ENCODE peak calls at places on chromosomes 5 and 9, in five cellular contexts. One of them, this sample, is unnamed.

GRCh38 chr9:100714372-100715099 is 136.7 kb downstream of the CAVIN4 start:
- DNase-seq in H1: peak
- DNase-seq in neuronal stem cell: peak
- DNase-seq in H9: peak
- DNase-seq in IMR-90: peak
- DNase-seq in this sample: peak

GRCh38 chr9:91771027-91771426 is 179.0 kb downstream of the ROR2 start:
- DNase-seq in H1: no peak
- DNase-seq in neuronal stem cell: no peak
- DNase-seq in IMR-90: peak
- DNase-seq in H9: peak
- DNase-seq in this sample: peak

GRCh38 chr5:160045004-160045403 is 36.1 kb downstream of the TTC1 start:
- DNase-seq in neuronal stem cell: no peak
- DNase-seq in H9: no peak
- DNase-seq in H1: no peak
- DNase-seq in IMR-90: no peak
- DNase-seq in this sample: no peak

GRCh38 chr5:95838001-95838520 is 15.5 kb upstream of the GLRX start:
- DNase-seq in H9: no peak
- DNase-seq in IMR-90: no peak
- DNase-seq in neuronal stem cell: no peak
- DNase-seq in H1: no peak
- DNase-seq in this sample: no peak

GRCh38 chr9:14654932-14655331 is 38.3 kb downstream of the ZDHHC21 start:
- DNase-seq in H9: no peak
- DNase-seq in IMR-90: peak
- DNase-seq in neuronal stem cell: no peak
- DNase-seq in H1: no peak
- DNase-seq in this sample: peak

GRCh38 chr5:138789771-138790242 is 36.6 kb downstream of the CTNNA1 start:
- DNase-seq in IMR-90: peak
- DNase-seq in H1: no peak
- DNase-seq in H9: no peak
- DNase-seq in neuronal stem cell: peak
- DNase-seq in this sample: peak

GRCh38 chr9:128523199-128523925 is 18.8 kb downstream of the GLE1 start:
- DNase-seq in neuronal stem cell: no peak
- DNase-seq in H9: peak
- DNase-seq in IMR-90: peak
- DNase-seq in H1: no peak
- DNase-seq in this sample: peak

GRCh38 chr5:108238461-108238860 is 143.4 kb downstream of the FBXL17 start:
- DNase-seq in neuronal stem cell: no peak
- DNase-seq in H1: no peak
- DNase-seq in IMR-90: no peak
- DNase-seq in H9: no peak
- DNase-seq in this sample: no peak

GRCh38 chr9:124214116-124214515 is 43.6 kb upstream of the NEK6 start:
- DNase-seq in H9: no peak
- DNase-seq in H1: no peak
- DNase-seq in neuronal stem cell: no peak
- DNase-seq in IMR-90: no peak
- DNase-seq in this sample: no peak

GRCh38 chr5:60652206-60652605 is 47.8 kb downstream of the DEPDC1B start:
- DNase-seq in H9: no peak
- DNase-seq in H1: no peak
- DNase-seq in IMR-90: peak
- DNase-seq in neuronal stem cell: no peak
- DNase-seq in this sample: peak

GRCh38 chr5:9790276-9790675 is 160.1 kb upstream of the TAS2R1 start:
- DNase-seq in H1: no peak
- DNase-seq in H9: no peak
- DNase-seq in IMR-90: no peak
- DNase-seq in neuronal stem cell: no peak
- DNase-seq in this sample: no peak

GRCh38 chr9:92607773-92608172 is 62.2 kb downstream of the IPPK start:
- DNase-seq in IMR-90: peak
- DNase-seq in neuronal stem cell: no peak
- DNase-seq in H1: no peak
- DNase-seq in H9: no peak
- DNase-seq in this sample: peak

GRCh38 chr5:40364441-40364840 is 315.3 kb upstream of the PTGER4 start:
- DNase-seq in H1: no peak
- DNase-seq in IMR-90: no peak
- DNase-seq in neuronal stem cell: no peak
- DNase-seq in H9: no peak
- DNase-seq in this sample: no peak

GRCh38 chr5:76249601-76250000 is 153.5 kb upstream of the IQGAP2 start:
- DNase-seq in H1: no peak
- DNase-seq in neuronal stem cell: no peak
- DNase-seq in IMR-90: no peak
- DNase-seq in H9: no peak
- DNase-seq in this sample: no peak

GRCh38 chr9:25964239-25964638 is 286.0 kb upstream of the TUSC1 start:
- DNase-seq in neuronal stem cell: peak
- DNase-seq in H1: peak
- DNase-seq in H9: peak
- DNase-seq in IMR-90: peak
- DNase-seq in this sample: peak

GRCh38 chr9:75265525-75265972 is 177.2 kb downstream of the OSTF1 start:
- DNase-seq in H1: peak
- DNase-seq in neuronal stem cell: peak
- DNase-seq in H9: peak
- DNase-seq in IMR-90: peak
- DNase-seq in this sample: peak

GRCh38 chr5:151238303-151238741 is 14.4 kb upstream of the CCDC69 start:
- DNase-seq in neuronal stem cell: no peak
- DNase-seq in IMR-90: no peak
- DNase-seq in H1: no peak
- DNase-seq in H9: peak
- DNase-seq in this sample: no peak

GRCh38 chr9:98811051-98811650 is 3.7 kb downstream of the GALNT12 start:
- DNase-seq in H1: no peak
- DNase-seq in IMR-90: peak
- DNase-seq in neuronal stem cell: no peak
- DNase-seq in H9: no peak
- DNase-seq in this sample: peak

GRCh38 chr9:5698810-5699556 is 70.1 kb downstream of the RIC1 start:
- DNase-seq in IMR-90: peak
- DNase-seq in H1: no peak
- DNase-seq in H9: no peak
- DNase-seq in neuronal stem cell: no peak
- DNase-seq in this sample: no peak

GRCh38 chr9:78261403-78262001 is 25.6 kb downstream of the CEP78 start:
- DNase-seq in H1: no peak
- DNase-seq in IMR-90: peak
- DNase-seq in neuronal stem cell: no peak
- DNase-seq in H9: no peak
- DNase-seq in this sample: peak

GRCh38 chr9:3492214-3492613 is 33.6 kb downstream of the RFX3 start:
- DNase-seq in IMR-90: no peak
- DNase-seq in neuronal stem cell: no peak
- DNase-seq in H9: no peak
- DNase-seq in H1: no peak
- DNase-seq in this sample: no peak

GRCh38 chr5:23419115-23419514 is 88.3 kb upstream of the PRDM9 start:
- DNase-seq in IMR-90: no peak
- DNase-seq in H1: peak
- DNase-seq in neuronal stem cell: peak
- DNase-seq in H9: no peak
- DNase-seq in this sample: peak

GRCh38 chr5:168575391-168576372 is 3.5 kb downstream of the PANK3 start:
- DNase-seq in H1: no peak
- DNase-seq in H9: no peak
- DNase-seq in neuronal stem cell: no peak
- DNase-seq in IMR-90: peak
- DNase-seq in this sample: no peak
- H2BK15ac ChIP-seq in H1: no peak
- H2BK15ac ChIP-seq in H9: no peak
- H2BK15ac ChIP-seq in neuronal stem cell: no peak
- H2BK15ac ChIP-seq in IMR-90: no peak
- H2BK15ac ChIP-seq in this sample: no peak

DNA sequence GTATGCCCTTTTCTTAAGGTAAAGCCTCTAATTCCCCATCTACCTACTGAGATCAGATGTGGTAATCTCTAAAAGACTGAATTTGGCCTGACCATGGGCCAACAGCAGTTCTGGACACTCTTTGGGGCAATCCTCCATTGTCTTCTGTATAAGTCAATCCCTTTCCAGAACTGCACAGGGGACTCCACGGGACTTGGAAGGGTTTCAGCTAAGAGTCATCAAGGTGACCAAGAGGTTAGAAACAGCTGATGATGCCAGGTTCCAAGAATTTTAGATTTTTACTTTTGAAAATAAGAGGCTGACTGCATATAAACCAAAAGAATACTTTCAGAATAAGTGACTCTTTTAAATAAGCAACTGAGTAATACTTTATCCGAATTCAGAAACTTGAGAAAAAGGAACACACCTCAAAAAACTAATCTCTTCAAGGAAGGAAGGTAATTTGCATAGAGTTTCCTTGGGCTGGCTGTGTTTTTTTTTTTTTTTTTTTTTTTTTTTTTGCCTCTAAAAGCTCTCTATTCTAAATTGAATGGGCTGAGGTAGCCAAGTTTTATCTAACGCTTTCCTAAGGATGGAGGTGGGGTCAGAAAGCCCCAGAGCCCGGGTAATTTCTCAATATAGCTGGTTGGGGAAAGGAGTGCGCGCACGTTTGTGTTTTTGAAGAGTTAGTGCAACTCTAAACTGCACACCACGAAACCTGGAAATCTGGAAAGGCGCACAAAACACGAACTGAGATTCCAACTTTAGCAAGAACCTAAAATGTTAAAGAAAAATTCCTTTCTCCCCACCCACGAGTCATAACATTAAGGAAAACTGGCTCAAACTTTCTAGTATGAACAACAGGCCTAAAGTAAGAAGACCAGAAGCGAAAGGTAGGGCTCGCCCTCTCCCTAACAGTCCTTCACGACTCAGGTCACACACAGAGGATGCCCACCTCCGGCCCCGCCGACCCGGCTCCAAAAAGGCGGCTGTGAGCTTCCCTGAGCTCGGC is 1.3 kb downstream of the VCP start:
- DNase-seq in H1: no peak
- DNase-seq in H9: no peak
- DNase-seq in neuronal stem cell: no peak
- DNase-seq in IMR-90: peak
- DNase-seq in this sample: no peak
- H2AK5ac ChIP-seq in H1: no peak
- H2AK5ac ChIP-seq in H9: no peak
- H2AK5ac ChIP-seq in neuronal stem cell: no peak
- H2AK5ac ChIP-seq in IMR-90: peak
- H2AK5ac ChIP-seq in this sample: no peak

GRCh38 chr9:113529336-113530009 is 65.9 kb downstream of the RGS3 start:
- DNase-seq in neuronal stem cell: no peak
- DNase-seq in H9: no peak
- DNase-seq in H1: no peak
- DNase-seq in IMR-90: no peak
- DNase-seq in this sample: no peak
- H3K18ac ChIP-seq in neuronal stem cell: no peak
- H3K18ac ChIP-seq in H9: no peak
- H3K18ac ChIP-seq in H1: no peak
- H3K18ac ChIP-seq in IMR-90: no peak
- H3K18ac ChIP-seq in this sample: no peak

GRCh38 chr9:119047513-119047912 is 321.7 kb downstream of the BRINP1 start:
- DNase-seq in H1: no peak
- DNase-seq in neuronal stem cell: no peak
- DNase-seq in IMR-90: no peak
- DNase-seq in H9: no peak
- DNase-seq in this sample: no peak

GRCh38 chr9:119044801-119045200 is 324.4 kb downstream of the BRINP1 start:
- DNase-seq in H1: no peak
- DNase-seq in H9: no peak
- DNase-seq in neuronal stem cell: peak
- DNase-seq in IMR-90: no peak
- DNase-seq in this sample: peak

DNA sequence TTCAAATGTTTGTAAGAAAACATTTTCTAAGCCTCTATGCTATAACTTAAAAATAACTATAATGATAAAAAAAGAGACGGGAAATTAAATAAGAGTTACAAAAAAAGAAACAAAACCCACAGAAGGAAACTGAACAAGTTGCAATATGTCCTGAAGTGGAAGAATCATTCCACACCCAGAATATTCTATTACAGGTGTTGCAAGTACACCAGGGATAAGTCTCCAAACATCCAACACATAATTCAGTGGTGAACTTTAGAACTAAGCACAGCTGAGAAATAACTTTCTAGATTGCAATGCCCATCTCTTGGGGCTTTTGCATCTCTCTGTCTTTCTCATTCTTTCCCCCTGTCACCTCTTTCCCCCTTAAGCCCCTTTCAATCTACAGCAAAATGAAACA is 325.2 kb downstream of the BRINP1 start:
- DNase-seq in neuronal stem cell: no peak
- DNase-seq in H1: no peak
- DNase-seq in H9: no peak
- DNase-seq in IMR-90: no peak
- DNase-seq in this sample: no peak
- H2BK15ac ChIP-seq in neuronal stem cell: no peak
- H2BK15ac ChIP-seq in H1: no peak
- H2BK15ac ChIP-seq in H9: no peak
- H2BK15ac ChIP-seq in IMR-90: no peak
- H2BK15ac ChIP-seq in this sample: no peak

GRCh38 chr9:114894206-114894605 is 36.2 kb downstream of the TNFSF8 start:
- DNase-seq in H9: no peak
- DNase-seq in neuronal stem cell: no peak
- DNase-seq in H1: no peak
- DNase-seq in IMR-90: peak
- DNase-seq in this sample: no peak

GRCh38 chr9:114895605-114896004 is 34.8 kb downstream of the TNFSF8 start:
- DNase-seq in IMR-90: peak
- DNase-seq in H9: no peak
- DNase-seq in neuronal stem cell: no peak
- DNase-seq in H1: no peak
- DNase-seq in this sample: peak

GRCh38 chr9:114894801-114895433 is 35.5 kb downstream of the TNFSF8 start:
- DNase-seq in neuronal stem cell: no peak
- DNase-seq in IMR-90: peak
- DNase-seq in H1: peak
- DNase-seq in H9: peak
- DNase-seq in this sample: peak

GRCh38 chr9:114893221-114893620 is 37.2 kb downstream of the TNFSF8 start:
- DNase-seq in IMR-90: no peak
- DNase-seq in neuronal stem cell: no peak
- DNase-seq in H1: no peak
- DNase-seq in H9: no peak
- DNase-seq in this sample: no peak

DNA sequence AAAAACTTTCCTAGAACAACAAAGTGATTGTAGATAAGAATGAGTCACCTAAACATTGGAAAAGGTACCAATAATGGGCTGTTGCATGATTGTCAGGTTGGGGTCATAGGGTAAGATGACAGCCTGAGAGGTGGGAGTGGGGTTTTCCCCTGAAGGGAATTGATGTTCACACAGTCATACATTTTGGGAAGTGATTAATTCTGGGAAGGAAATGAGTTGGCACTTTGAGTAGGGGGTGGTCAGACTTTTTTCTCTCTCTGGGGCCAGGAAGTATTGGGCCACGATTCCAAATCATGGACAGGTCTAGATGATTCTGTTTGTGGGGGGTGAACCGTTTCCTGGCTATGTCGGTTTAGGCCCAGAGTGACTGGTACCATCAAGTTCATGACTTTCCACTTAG is 36.8 kb downstream of the TNFSF8 start:
- DNase-seq in neuronal stem cell: no peak
- DNase-seq in H1: no peak
- DNase-seq in IMR-90: peak
- DNase-seq in H9: no peak
- DNase-seq in this sample: peak
- H2AK5ac ChIP-seq in neuronal stem cell: no peak
- H2AK5ac ChIP-seq in H1: no peak
- H2AK5ac ChIP-seq in IMR-90: peak
- H2AK5ac ChIP-seq in H9: no peak
- H2AK5ac ChIP-seq in this sample: peak